ENCODE peak calls at places on chromosomes 12 and 14, in seven cellular contexts. W, V, C, D, S, I and R are unnamed samples.

GRCh38 chr12:83016226-83016835 is 329.6 kb downstream of the TMTC2 start:
- DNase-seq in V (no peak), D (no peak), S (no peak), W (no peak), I (no peak), C (no peak), R (no peak)

GRCh38 chr12:131861261-131862083 is 33.0 kb upstream of the ULK1 start:
- DNase-seq in I (no peak), D (peak), V (no peak), S (no peak), W (no peak), C (no peak), R (no peak)

GRCh38 chr14:73427516-73428264 is 30.7 kb downstream of the NUMB start:
- DNase-seq in V (no peak), C (no peak), W (no peak), D (no peak), S (no peak), I (no peak), R (no peak)

GRCh38 chr12:116818948-116819832 is 62.1 kb downstream of the HRK start:
- DNase-seq in C (peak), W (peak), I (peak), D (peak), V (peak), S (peak), R (peak)

GRCh38 chr12:92294676-92295440 is 149.2 kb upstream of the BTG1 start:
- DNase-seq in V (no peak), D (no peak), I (no peak), S (no peak), W (no peak), C (no peak), R (no peak)

GRCh38 chr12:571795-572531 is 91.3 kb downstream of the NINJ2 start:
- DNase-seq in I (peak), S (no peak), V (no peak), D (no peak), W (no peak), C (peak), R (no peak)

GRCh38 chr14:61927521-61927920 is 165.3 kb downstream of the SNAPC1 start:
- DNase-seq in S (no peak), V (no peak), I (no peak), D (no peak), C (no peak), W (no peak), R (no peak)

GRCh38 chr12:112837629-112838191 is 46.2 kb downstream of the RPH3A start:
- DNase-seq in W (no peak), S (no peak), C (no peak), V (no peak), D (no peak), I (no peak), R (no peak)

GRCh38 chr12:54304187-54304810 is 3.5 kb upstream of the NFE2 start:
- DNase-seq in S (no peak), C (peak), V (peak), I (peak), W (peak), D (peak), R (no peak)

GRCh38 chr14:42110167-42110566 is 503.5 kb downstream of the LRFN5 start:
- DNase-seq in W (no peak), V (no peak), C (no peak), S (no peak), D (no peak), I (no peak), R (no peak)

GRCh38 chr14:67411820-67412421 is at the start of gene PLEK2:
- DNase-seq in W (no peak), S (no peak), I (peak), D (no peak), V (peak), C (peak), R (no peak)

GRCh38 chr12:131132118-131132892 is 178.6 kb downstream of the ADGRD1 start:
- DNase-seq in C (peak), S (peak), W (no peak), D (peak), I (peak), V (peak), R (peak)

GRCh38 chr12:48350249-48351021 is at the start of gene ZNF641:
- DNase-seq in W (no peak), C (peak), V (peak), D (peak), I (peak), S (peak), R (peak)

GRCh38 chr14:25308244-25308643 is 258.3 kb upstream of the STXBP6 start:
- DNase-seq in C (no peak), W (no peak), I (no peak), D (no peak), V (no peak), S (no peak), R (no peak)

GRCh38 chr14:38336298-38336697 is 80.4 kb upstream of the CLEC14A start:
- DNase-seq in C (no peak), D (no peak), V (no peak), I (no peak), S (no peak), W (no peak), R (no peak)

GRCh38 chr12:65922077-65922476 is 97.8 kb downstream of the HMGA2 start:
- DNase-seq in V (no peak), S (no peak), I (no peak), D (no peak), W (no peak), C (no peak), R (no peak)

GRCh38 chr14:101965796-101966718 is 1.7 kb downstream of the DYNC1H1 start:
- DNase-seq in C (no peak), W (no peak), S (no peak), D (no peak), V (no peak), I (no peak), R (no peak)

GRCh38 chr12:53010955-53011354 is 4.7 kb downstream of the EIF4B start:
- DNase-seq in I (no peak), S (no peak), W (no peak), D (no peak), V (no peak), C (no peak), R (no peak)

GRCh38 chr12:105946541-105946940 is 192.2 kb downstream of the NUAK1 start:
- DNase-seq in I (no peak), C (peak), D (no peak), V (no peak), S (no peak), W (no peak), R (no peak)

GRCh38 chr14:65164068-65164824 is 61.9 kb upstream of the MAX start:
- DNase-seq in S (no peak), V (no peak), C (no peak), D (peak), I (no peak), W (no peak), R (no peak)

GRCh38 chr12:117805865-117806264 is 162.9 kb downstream of the KSR2 start:
- DNase-seq in S (no peak), V (no peak), I (no peak), W (no peak), D (no peak), C (no peak), R (no peak)

GRCh38 chr14:101527987-101528386 is 33.3 kb upstream of the DIO3 start:
- DNase-seq in D (no peak), W (no peak), V (no peak), S (no peak), I (no peak), C (no peak), R (no peak)

GRCh38 chr14:61632401-61633195 is 62.7 kb upstream of the HIF1A start:
- DNase-seq in W (no peak), I (no peak), V (no peak), C (no peak), S (no peak), D (no peak), R (no peak)

GRCh38 chr12:92158711-92159534 is 13.3 kb upstream of the BTG1 start:
- DNase-seq in I (no peak), S (no peak), V (no peak), D (no peak), W (no peak), C (no peak), R (no peak)

GRCh38 chr14:81343166-81343565 is 57.0 kb downstream of the STON2 start:
- DNase-seq in V (no peak), S (no peak), I (no peak), W (no peak), C (no peak), D (no peak), R (no peak)

GRCh38 chr12:21353948-21354347 is 18.8 kb upstream of the IAPP start:
- DNase-seq in W (no peak), I (no peak), S (no peak), D (no peak), V (no peak), C (no peak), R (no peak)

GRCh38 chr12:31959701-31960391 is 631 bp downstream of the RESF1 start:
- DNase-seq in V (peak), W (peak), I (peak), D (peak), C (peak), S (no peak), R (peak)

GRCh38 chr14:100271247-100271939 is 32.4 kb downstream of the YY1 start:
- DNase-seq in C (no peak), D (no peak), I (no peak), W (no peak), V (no peak), S (no peak), R (no peak)

GRCh38 chr12:18139989-18140596 is 50.1 kb upstream of the RERGL start:
- DNase-seq in I (no peak), D (no peak), C (no peak), W (no peak), S (no peak), V (no peak), R (no peak)

GRCh38 chr14:32073537-32074189 is 3.4 kb upstream of the ARHGAP5 start:
- DNase-seq in S (no peak), V (peak), C (no peak), D (peak), I (no peak), W (no peak), R (no peak)

GRCh38 chr14:68982581-68982980 is 3.5 kb upstream of the ACTN1 start:
- DNase-seq in I (no peak), W (no peak), D (no peak), C (no peak), V (no peak), S (no peak), R (no peak)

GRCh38 chr12:125861299-125862281 is 796.4 kb downstream of the AACS start:
- DNase-seq in W (no peak), I (peak), D (peak), C (peak), V (no peak), S (no peak), R (no peak)

GRCh38 chr14:23376477-23377200 is at the start of gene CMTM5:
- DNase-seq in C (no peak), I (no peak), S (no peak), W (no peak), V (no peak), D (no peak), R (no peak)

GRCh38 chr14:32694795-32695449 is 243.8 kb upstream of the NPAS3 start:
- DNase-seq in W (no peak), D (no peak), I (no peak), V (no peak), S (no peak), C (no peak), R (no peak)

GRCh38 chr12:32918890-32919791 is 22.6 kb upstream of the PKP2 start:
- DNase-seq in W (no peak), D (no peak), S (no peak), C (no peak), V (no peak), I (no peak), R (no peak)

GRCh38 chr14:63051966-63052365 is 6.7 kb upstream of the KCNH5 start:
- DNase-seq in C (no peak), V (no peak), S (no peak), I (no peak), D (no peak), W (no peak), R (no peak)

GRCh38 chr12:93319523-93320045 is 58.1 kb upstream of the NUDT4 start:
- DNase-seq in C (no peak), I (no peak), W (no peak), V (no peak), S (no peak), D (no peak), R (no peak)

GRCh38 chr12:20822925-20823324 is 12.4 kb downstream of the SLCO1B3 start:
- DNase-seq in S (no peak), V (no peak), W (no peak), D (no peak), I (no peak), C (no peak), R (no peak)

GRCh38 chr14:102544034-102544744 is 34.6 kb upstream of the ANKRD9 start:
- DNase-seq in I (no peak), C (no peak), D (no peak), W (no peak), V (no peak), S (no peak), R (no peak)

GRCh38 chr14:91419044-91419397 is 1.4 kb upstream of the CCDC88C start:
- DNase-seq in C (no peak), D (no peak), V (peak), W (no peak), S (no peak), I (no peak), R (no peak)
- TF ChIP-seq CTCF in C (no peak), D (peak), V (no peak), W (no peak), S (peak), I (peak), R (peak)

DNA sequence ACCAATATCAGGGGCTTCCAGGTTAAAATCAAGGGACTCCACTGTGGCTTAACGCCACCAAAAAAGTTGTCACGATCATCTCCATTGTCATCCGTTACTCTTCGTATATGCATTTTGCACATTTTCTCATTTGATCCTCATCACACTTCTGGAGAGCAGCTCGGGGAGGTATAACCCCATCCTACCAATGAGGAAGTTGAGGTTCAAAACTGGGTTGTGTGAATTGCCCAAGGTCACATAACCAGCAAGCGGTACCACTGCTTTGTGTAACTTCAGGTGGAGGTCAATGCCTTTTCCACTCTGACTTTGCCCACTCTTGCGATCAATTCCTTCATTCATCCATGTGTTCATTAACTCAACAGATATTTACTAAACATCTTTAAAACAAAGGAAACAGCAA is 71.1 kb upstream of the CCND2 start:
- DNase-seq in I (no peak), C (no peak), S (no peak), W (peak), V (no peak), D (no peak), R (no peak)
- TF ChIP-seq CTCF in I (no peak), C (no peak), S (no peak), W (no peak), V (no peak), D (no peak), R (no peak)

GRCh38 chr12:102879144-102879763 is 37.8 kb downstream of the PAH start:
- DNase-seq in S (no peak), W (no peak), I (peak), C (no peak), D (no peak), V (no peak), R (no peak)
- TF ChIP-seq CTCF in S (no peak), W (peak), I (peak), C (no peak), D (no peak), V (peak), R (peak)

GRCh38 chr12:76820888-76821482 is 57.1 kb downstream of the ZDHHC17 start:
- DNase-seq in I (no peak), C (no peak), S (no peak), V (no peak), W (no peak), D (no peak), R (no peak)
- TF ChIP-seq CTCF in I (peak), C (peak), S (no peak), V (peak), W (peak), D (no peak), R (peak)

GRCh38 chr12:98419101-98419794 is 96.1 kb upstream of the TMPO start:
- DNase-seq in C (no peak), S (no peak), V (no peak), I (no peak), D (no peak), W (peak), R (no peak)

GRCh38 chr12:98417303-98417702 is 98.1 kb upstream of the TMPO start:
- DNase-seq in W (no peak), C (no peak), S (no peak), I (no peak), V (no peak), D (no peak), R (no peak)

GRCh38 chr12:98419795-98420402 is 95.5 kb upstream of the TMPO start:
- DNase-seq in W (no peak), V (no peak), D (no peak), S (peak), C (no peak), I (no peak), R (no peak)

GRCh38 chr12:98418357-98419075 is 96.9 kb upstream of the TMPO start:
- DNase-seq in V (peak), D (no peak), I (peak), W (peak), C (peak), S (peak), R (peak)

GRCh38 chr12:98416845-98417244 is 98.5 kb upstream of the TMPO start:
- DNase-seq in W (no peak), V (no peak), I (no peak), C (no peak), S (no peak), D (no peak), R (no peak)
- TF ChIP-seq CTCF in W (peak), V (no peak), I (peak), C (peak), S (no peak), D (no peak), R (peak)